ENCODE peak calls at places on chromosomes 2 and 18, in five cellular contexts. N is stimulated activated CD4-positive, alpha-beta T cell treated with anti-CD3 and anti-CD28 coated beads, Interleukin-1b, Interleukin-23, amount 100 ng/mL, for 24 hours; G is dermis blood vessel endothelial cell; W is fibroblast of lung; I is C1 segment of cervical spinal cord. V is an unnamed sample.

GRCh38 chr2:150596071-150596470 is 108.6 kb upstream of the RND3 start:
- DNase-seq in G (no peak), I (no peak), W (peak), N (no peak), V (no peak)

GRCh38 chr2:206084468-206084869 is 1.5 kb downstream of the INO80D start:
- DNase-seq in I (peak), N (peak), W (peak), G (peak), V (peak)

GRCh38 chr2:10283106-10284062 is 19.3 kb upstream of the HPCAL1 start:
- DNase-seq in N (no peak), W (peak), I (no peak), G (peak), V (peak)

GRCh38 chr18:54261894-54262293 is 7.4 kb upstream of the POLI start:
- DNase-seq in I (no peak), N (peak), W (no peak), G (no peak), V (no peak)

GRCh38 chr18:12032786-12033642 is 51.7 kb downstream of the IMPA2 start:
- DNase-seq in W (peak), N (no peak), G (no peak), I (no peak), V (no peak)

GRCh38 chr18:75060185-75060584 is 148.8 kb downstream of the PTGR3 start:
- DNase-seq in N (no peak), W (no peak), I (no peak), G (no peak), V (no peak)

GRCh38 chr2:237459226-237459625 is 27.8 kb upstream of the MLPH start:
- DNase-seq in I (no peak), G (no peak), N (no peak), W (peak), V (no peak)

GRCh38 chr2:43133708-43134570 is 92.5 kb downstream of the ZFP36L2 start:
- DNase-seq in I (no peak), G (no peak), W (no peak), N (peak), V (peak)

GRCh38 chr2:191063584-191063983 is 49.6 kb upstream of the STAT1 start:
- DNase-seq in I (no peak), G (no peak), N (no peak), W (no peak), V (no peak)

GRCh38 chr2:237879991-237880560 is 20.7 kb downstream of the RAMP1 start:
- DNase-seq in W (no peak), G (no peak), N (no peak), I (no peak), V (no peak)

GRCh38 chr2:161722547-161723503 is 98.6 kb downstream of the SLC4A10 start:
- DNase-seq in W (no peak), N (no peak), G (no peak), I (no peak), V (no peak)

GRCh38 chr2:190318514-190318913 is 1.1 kb downstream of the HIBCH start:
- DNase-seq in G (no peak), W (peak), N (no peak), I (no peak), V (no peak)

GRCh38 chr2:149860276-149860921 is 272.8 kb upstream of the MMADHC start:
- DNase-seq in N (no peak), W (peak), I (no peak), G (peak), V (peak)

GRCh38 chr2:104704846-104705245 is 149.1 kb upstream of the POU3F3 start:
- DNase-seq in I (no peak), G (no peak), N (no peak), W (no peak), V (no peak)

GRCh38 chr2:178271629-178272333 is 77.5 kb downstream of the OSBPL6 start:
- DNase-seq in I (no peak), N (no peak), W (peak), G (no peak), V (peak)

GRCh38 chr2:38706846-38707345 is 41.0 kb downstream of the GALM start:
- DNase-seq in N (no peak), G (peak), I (no peak), W (no peak), V (no peak)

GRCh38 chr2:58601017-58601416 is 359.9 kb upstream of the FANCL start:
- DNase-seq in G (no peak), N (no peak), W (peak), I (no peak), V (no peak)

GRCh38 chr18:24659837-24660720 is 199.6 kb downstream of the HRH4 start:
- DNase-seq in W (peak), G (peak), N (no peak), I (no peak), V (peak)

GRCh38 chr2:18630101-18630500 is 40.7 kb upstream of the NT5C1B start:
- DNase-seq in N (no peak), I (no peak), W (peak), G (no peak), V (no peak)

GRCh38 chr2:159637988-159638501 is 21.7 kb upstream of the BAZ2B start:
- DNase-seq in N (no peak), I (no peak), G (peak), W (peak), V (no peak)